ENCODE peak calls at places on chromosomes 13 and 19, in four cellular contexts. R is activated T-helper 2 cell treated with anti-CD3 and anti-CD28 coated beads, Interferon-gamma antibody, Interleukin-2, Interleukin-4, amounts not matched to agents 10 μg/mL and 5 μg/mL and 100 μg/mL, durations not matched to agents 14 hours and 24 hours and 36 hours; V is left colon; E is T-helper 1 cell. A is an unnamed sample.

GRCh38 chr13:101520672-101521071 is 68.2 kb downstream of the ITGBL1 start:
- DNase-seq in R (peak), V (no peak), E (no peak), A (peak)

GRCh38 chr19:42421591-42422031 is 5.6 kb downstream of the LIPE start:
- DNase-seq in R (no peak), V (peak), E (no peak), A (no peak)

GRCh38 chr19:4506449-4507149 is 11.7 kb downstream of the PLIN4 start:
- DNase-seq in R (no peak), V (no peak), E (no peak), A (no peak)

GRCh38 chr19:13099073-13099999 is 3.3 kb downstream of the LYL1 start:
- DNase-seq in R (peak), V (peak), E (peak), A (peak)

GRCh38 chr13:38804061-38804460 is 117.2 kb downstream of the FREM2 start:
- DNase-seq in R (no peak), V (no peak), E (no peak), A (no peak)

GRCh38 chr19:5539431-5539833 is 28.3 kb downstream of the TINCR start:
- DNase-seq in R (no peak), V (no peak), E (no peak), A (no peak)

GRCh38 chr19:15015946-15016542 is 33.2 kb upstream of the CASP14 start:
- DNase-seq in R (no peak), V (no peak), E (no peak), A (no peak)

GRCh38 chr19:35375505-35376307 is 4.8 kb downstream of the GPR42 start:
- DNase-seq in R (no peak), V (no peak), E (no peak), A (no peak)

GRCh38 chr13:20582026-20582425 is 15.1 kb downstream of the IFT88 start:
- DNase-seq in R (no peak), V (no peak), E (no peak), A (no peak)

GRCh38 chr19:12200020-12200419 is 37.1 kb downstream of the ZNF136 start:
- DNase-seq in R (no peak), V (no peak), E (no peak), A (no peak)

GRCh38 chr13:40776681-40777165 is 5.7 kb upstream of the MRPS31 start:
- DNase-seq in R (peak), V (peak), E (peak), A (peak)

GRCh38 chr13:95235199-95235726 is 66.0 kb downstream of the ABCC4 start:
- DNase-seq in R (no peak), V (no peak), E (no peak), A (no peak)

GRCh38 chr13:23710366-23710765 is 140.2 kb downstream of the TNFRSF19 start:
- DNase-seq in R (no peak), V (no peak), E (no peak), A (no peak)

GRCh38 chr13:93173656-93174055 is 53.0 kb upstream of the GPC6 start:
- DNase-seq in R (no peak), V (no peak), E (no peak), A (no peak)

GRCh38 chr19:325173-325936 is 19.2 kb downstream of the MIER2 start:
- DNase-seq in R (no peak), V (no peak), E (no peak), A (no peak)

GRCh38 chr19:17679526-17680234 is 8.5 kb downstream of the UNC13A start:
- DNase-seq in R (no peak), V (no peak), E (no peak), A (no peak)

GRCh38 chr19:3269972-3270667 is 45.7 kb downstream of the CELF5 start:
- DNase-seq in R (no peak), V (no peak), E (no peak), A (no peak)

GRCh38 chr13:38814331-38814730 is 127.5 kb downstream of the FREM2 start:
- DNase-seq in R (no peak), V (peak), E (no peak), A (no peak)

GRCh38 chr19:3586124-3586626 is 897 bp downstream of the GIPC3 start:
- DNase-seq in R (no peak), V (no peak), E (peak), A (peak)

GRCh38 chr19:19087676-19088075 is 23.9 kb downstream of the SLC25A42 start:
- DNase-seq in R (no peak), V (no peak), E (no peak), A (no peak)

GRCh38 chr19:55146648-55147218 is 2.3 kb downstream of the TNNT1 start:
- DNase-seq in R (no peak), V (no peak), E (no peak), A (no peak)

GRCh38 chr19:50171752-50172151 is 8.7 kb upstream of the IZUMO2 start:
- DNase-seq in R (no peak), V (no peak), E (no peak), A (no peak)

GRCh38 chr13:41017153-41017552 is 2.0 kb downstream of the ELF1 start:
- DNase-seq in R (no peak), V (peak), E (peak), A (no peak)

GRCh38 chr19:1411255-1412191 is 4.1 kb downstream of the DAZAP1 start:
- DNase-seq in R (no peak), V (no peak), E (no peak), A (no peak)

GRCh38 chr13:105974380-105974779 is 561.1 kb downstream of the EFNB2 start:
- DNase-seq in R (no peak), V (no peak), E (no peak), A (no peak)

GRCh38 chr19:56105090-56105701 is 15.9 kb downstream of the ZNF787 start:
- DNase-seq in R (peak), V (peak), E (peak), A (no peak)

GRCh38 chr13:98843482-98843877 is 91.0 kb upstream of the SLC15A1 start:
- DNase-seq in R (no peak), V (no peak), E (no peak), A (no peak)

GRCh38 chr13:93039131-93039530 is 187.5 kb upstream of the GPC6 start:
- DNase-seq in R (no peak), V (no peak), E (no peak), A (no peak)